ENCODE peak calls at places on chromosomes 1 and 21, in four cellular contexts. J, D, O and T are unnamed samples.
A peak's percentile ranks its signal among the peaks of the same experiment; 100 is the strongest.

GRCh38 chr1:61226791-61227567 is 144.6 kb downstream of the NFIA start:
- DNase-seq in O (no peak), J (no peak), D (no peak), T (no peak)

GRCh38 chr1:245262876-245263625 is 108.3 kb downstream of the KIF26B start:
- DNase-seq in O (no peak), J (no peak), D (no peak), T (no peak)

GRCh38 chr1:19577001-19577400 is 67.1 kb upstream of the NBL1 start:
- DNase-seq in O (peak; percentile 47), D (no peak), J (no peak), T (no peak)

GRCh38 chr1:56525463-56526155 is 53.8 kb downstream of the PLPP3 start:
- DNase-seq in D (peak; percentile 71), J (no peak), O (no peak), T (peak; percentile 58)

GRCh38 chr1:234962340-234962989 is 166.2 kb downstream of the TOMM20 start:
- DNase-seq in O (peak; percentile 73), D (no peak), J (peak; percentile 64), T (peak; percentile 73)

GRCh38 chr1:230149751-230150584 is 82.9 kb downstream of the GALNT2 start:
- DNase-seq in J (no peak), O (no peak), D (no peak), T (no peak)

GRCh38 chr21:26461500-26461899 is 111.6 kb downstream of the CYYR1 start:
- DNase-seq in O (no peak), D (no peak), J (no peak), T (no peak)

GRCh38 chr1:160653620-160654016 is 6.8 kb upstream of the SLAMF1 start:
- DNase-seq in D (no peak), J (no peak), O (no peak), T (peak; percentile 47)

GRCh38 chr1:52294580-52294979 is 71.4 kb downstream of the CC2D1B start:
- DNase-seq in J (no peak), O (no peak), D (no peak), T (no peak)

GRCh38 chr21:45803613-45804340 is 160.3 kb downstream of the PCBP3 start:
- DNase-seq in D (no peak), J (no peak), O (no peak), T (no peak)

GRCh38 chr1:8603220-8603616 is 214.2 kb downstream of the RERE start:
- DNase-seq in D (no peak), J (no peak), O (no peak), T (no peak)

GRCh38 chr1:241918879-241919278 is 38.7 kb upstream of the BECN2 start:
- DNase-seq in J (peak; percentile 9), O (no peak), D (no peak), T (no peak)

GRCh38 chr1:59967141-59967697 is 40.6 kb upstream of the CYP2J2 start:
- DNase-seq in O (no peak), J (no peak), D (no peak), T (no peak)

GRCh38 chr1:96473791-96474452 is 247.7 kb upstream of the PTBP2 start:
- DNase-seq in J (no peak), O (no peak), D (no peak), T (no peak)

GRCh38 chr1:103220503-103221095 is 112.3 kb upstream of the COL11A1 start:
- DNase-seq in O (no peak), D (no peak), J (no peak), T (no peak)

GRCh38 chr1:240492832-240493440 is 119.0 kb downstream of the GREM2 start:
- DNase-seq in O (no peak), J (no peak), D (peak; percentile 54), T (no peak)

GRCh38 chr1:163085041-163085903 is 16.1 kb downstream of the RGS4 start:
- DNase-seq in J (no peak), O (no peak), D (no peak), T (no peak)

GRCh38 chr1:160614410-160614809 is 32.4 kb downstream of the SLAMF1 start:
- DNase-seq in D (no peak), O (no peak), J (no peak), T (no peak)

GRCh38 chr1:225754940-225755635 is 22.5 kb upstream of the SRP9 start:
- DNase-seq in O (no peak), D (no peak), J (peak; percentile 64), T (no peak)

GRCh38 chr1:228891134-228892034 is 156.1 kb downstream of the RHOU start:
- DNase-seq in D (no peak), J (no peak), O (no peak), T (no peak)

GRCh38 chr1:24769656-24770651 is 24.7 kb downstream of the CLIC4 start:
- DNase-seq in D (no peak), J (no peak), O (no peak), T (peak; percentile 65)

GRCh38 chr1:56169856-56170255 is 409.5 kb downstream of the PLPP3 start:
- DNase-seq in O (no peak), J (no peak), D (no peak), T (no peak)

GRCh38 chr1:236765831-236766230 is 29.3 kb upstream of the MTR start:
- DNase-seq in J (no peak), D (no peak), O (no peak), T (no peak)

GRCh38 chr1:64584479-64584878 is 114.5 kb downstream of the CACHD1 start:
- DNase-seq in J (no peak), D (no peak), O (no peak), T (no peak)

GRCh38 chr1:244046907-244047738 is 4.0 kb upstream of the ZBTB18 start:
- DNase-seq in O (no peak), J (no peak), D (no peak), T (no peak)

GRCh38 chr21:45353200-45353599 is 51.8 kb upstream of the COL18A1 start:
- DNase-seq in D (peak; percentile 6), O (no peak), J (no peak), T (no peak)

GRCh38 chr1:202010042-202011015 is at the start of gene ELF3:
- DNase-seq in D (peak; percentile 86), O (no peak), J (no peak), T (peak; percentile 75)

GRCh38 chr1:212557739-212558664 is 50.6 kb upstream of the ATF3 start:
- DNase-seq in O (no peak), D (peak; percentile 83), J (peak; percentile 61), T (no peak)

GRCh38 chr1:11777653-11778322 is 15.8 kb downstream of the C1orf167 start:
- DNase-seq in J (no peak), O (no peak), D (no peak), T (no peak)

GRCh38 chr1:1630191-1630964 is 1.6 kb upstream of the MMP23B start:
- DNase-seq in J (peak; percentile 60), D (peak; percentile 79), O (peak; percentile 77), T (peak; percentile 96)

GRCh38 chr21:24205317-24205716 is 1402.0 kb downstream of the MRPL39 start:
- DNase-seq in J (no peak), D (no peak), O (no peak), T (no peak)

GRCh38 chr1:109761227-109762038 is 2.3 kb downstream of the EPS8L3 start:
- DNase-seq in O (peak; percentile 17), J (peak; percentile 79), D (peak; percentile 35), T (no peak)

GRCh38 chr1:7528386-7529031 is 242.6 kb upstream of the VAMP3 start:
- DNase-seq in J (no peak), O (no peak), D (no peak), T (no peak)

GRCh38 chr1:151885479-151885878 is 23.8 kb downstream of the THEM4 start:
- DNase-seq in D (no peak), O (no peak), J (no peak), T (no peak)

GRCh38 chr1:40392206-40392605 is 18.7 kb downstream of the SMAP2 start:
- DNase-seq in D (no peak), J (no peak), O (no peak), T (no peak)

GRCh38 chr1:230090194-230090711 is 23.2 kb downstream of the GALNT2 start:
- DNase-seq in O (no peak), D (no peak), J (no peak), T (no peak)

GRCh38 chr1:227318003-227318851 is at the start of gene CDC42BPA:
- DNase-seq in O (peak; percentile 78), D (peak; percentile 88), J (peak; percentile 91), T (no peak)

GRCh38 chr1:39165049-39165448 is 39.4 kb upstream of the MACF1 start:
- DNase-seq in J (no peak), O (no peak), D (no peak), T (no peak)

GRCh38 chr1:818611-819291 is 105.0 kb upstream of the SAMD11 start:
- DNase-seq in O (no peak), D (no peak), J (no peak), T (no peak)

GRCh38 chr1:183029591-183030000 is 6.4 kb downstream of the LAMC1 start:
- DNase-seq in O (no peak), J (no peak), D (no peak), T (no peak)
- H3K27ac ChIP-seq in O (no peak overlapping the region), J (no peak overlapping the region), D (no peak overlapping the region), T (no peak overlapping the region)

GRCh38 chr1:44271646-44272045 is 58.4 kb downstream of the DMAP1 start:
- DNase-seq in D (no peak), J (no peak), O (no peak), T (no peak)

GRCh38 chr1:44273560-44274292 is 60.5 kb downstream of the DMAP1 start:
- DNase-seq in J (no peak), D (no peak), O (no peak), T (no peak)

GRCh38 chr1:44276901-44277300 is 63.6 kb downstream of the DMAP1 start:
- DNase-seq in O (no peak), J (no peak), D (no peak), T (no peak)

GRCh38 chr1:44270666-44271628 is 57.7 kb downstream of the DMAP1 start:
- DNase-seq in O (no peak), D (no peak), J (no peak), T (no peak)

GRCh38 chr1:44276006-44276405 is 62.7 kb downstream of the DMAP1 start:
- DNase-seq in O (no peak), D (no peak), J (no peak), T (peak; percentile 87)
- H3K27ac ChIP-seq in O (no peak overlapping the region), D (no peak overlapping the region), J (no peak overlapping the region), T (peak overlapping the region; percentile 73)

DNA sequence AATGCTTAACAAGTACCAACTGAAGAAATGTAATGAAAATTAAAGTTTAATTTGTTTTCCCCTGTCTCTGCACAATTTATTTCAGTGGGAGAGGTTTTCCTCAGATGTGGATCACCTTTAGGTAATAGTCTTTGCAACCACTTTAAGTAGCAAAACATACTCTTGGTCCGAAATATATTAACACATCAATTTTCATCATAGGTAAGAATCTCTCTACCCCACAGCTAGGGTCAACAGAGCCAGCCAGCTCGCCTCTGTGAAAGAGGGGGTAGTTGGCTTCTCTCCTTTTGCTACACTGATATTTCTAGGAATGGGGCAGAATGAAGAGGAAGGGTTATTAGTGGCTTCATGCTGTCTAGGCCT is 24.8 kb upstream of the MCL1 start:
- DNase-seq in J (no peak), D (no peak), O (no peak), T (no peak)
- H3K27ac ChIP-seq in J (peak overlapping the region; percentile 78), D (peak overlapping the region; percentile 72), O (peak overlapping the region; percentile 75), T (no peak overlapping the region)

GRCh38 chr1:220976390-220976789 is 97.1 kb downstream of the HLX start:
- DNase-seq in J (no peak), O (no peak), D (no peak), T (no peak)
- H3K27ac ChIP-seq in J (no peak overlapping the region), O (no peak overlapping the region), D (no peak overlapping the region), T (no peak overlapping the region)

GRCh38 chr21:43658769-43659135 is 536 bp downstream of the HSF2BP start:
- DNase-seq in D (no peak), J (peak; percentile 9), O (peak; percentile 25), T (no peak)
- H3K27ac ChIP-seq in D (peak overlapping the region; percentile 92), J (peak overlapping the region; percentile 82), O (peak overlapping the region; percentile 71), T (no peak overlapping the region)